ENCODE peak calls at places on chromosome 18, in ten cellular contexts. S is amygdala; W is activated naive CD8-positive, alpha-beta T cell treated with anti-CD3 and anti-CD28 coated beads, Interleukin-2, amount 50 U/mL, for 24 hours; C is OCI-LY7; I is GM18507; Z is AML-193; M is effector memory CD8-positive, alpha-beta T cell; H is adrenal gland; E is activated T-helper 1 cell treated with Interleukin-2 at 50 U/mL for 16 hours; O is T-helper 1 cell. P is an unnamed sample.
A peak's percentile ranks its signal among the peaks of the same experiment; 100 is the strongest.

GRCh38 chr18:56709463-56709862 is 58.3 kb downstream of the WDR7 start:
- DNase-seq in S (no peak), W (no peak), C (peak; percentile 0), I (peak; percentile 49), Z (peak; percentile 76), M (peak; percentile 15), H (peak; percentile 20), E (no peak), O (peak; percentile 83), P (peak; percentile 78)

GRCh38 chr18:48777026-48777736 is 173.6 kb downstream of the SMAD7 start:
- DNase-seq in S (peak; percentile 63), W (peak; percentile 79), C (peak; percentile 68), I (peak; percentile 79), Z (peak; percentile 25), M (peak; percentile 70), H (peak; percentile 67), E (peak; percentile 56), O (peak; percentile 67), P (peak; percentile 25)

GRCh38 chr18:58205087-58205779 is 161.2 kb downstream of the NEDD4L start:
- DNase-seq in S (peak; percentile 16), W (no peak), C (no peak), I (no peak), Z (no peak), M (no peak), H (peak; percentile 35), E (no peak), O (no peak), P (peak; percentile 96)

GRCh38 chr18:34796013-34796657 is 86.0 kb downstream of the DTNA start:
- DNase-seq in S (no peak), W (no peak), C (no peak), I (no peak), Z (no peak), M (no peak), H (no peak), E (no peak), O (no peak), P (no peak)

GRCh38 chr18:57234346-57234745 is 87.5 kb downstream of the BOD1L2 start:
- DNase-seq in S (no peak), W (no peak), C (no peak), I (no peak), Z (no peak), M (no peak), H (no peak), E (no peak), O (no peak), P (no peak)

GRCh38 chr18:47872426-47872825 is 58.0 kb downstream of the SMAD2 start:
- DNase-seq in S (no peak), W (no peak), C (no peak), I (no peak), Z (no peak), M (no peak), H (no peak), E (no peak), O (no peak), P (no peak)

GRCh38 chr18:53796042-53796729 is 428.3 kb downstream of the MBD2 start:
- DNase-seq in S (no peak), W (no peak), C (no peak), I (no peak), Z (peak; percentile 25), M (no peak), H (peak; percentile 10), E (no peak), O (peak; percentile 16), P (peak; percentile 90)

GRCh38 chr18:35042389-35043066 is 1.3 kb downstream of the MAPRE2 start:
- DNase-seq in S (no peak), W (no peak), C (peak; percentile 41), I (no peak), Z (peak; percentile 3), M (peak; percentile 37), H (no peak), E (no peak), O (peak; percentile 55), P (no peak)

GRCh38 chr18:48992791-48993555 is 42.2 kb upstream of the SMAD7 start:
- DNase-seq in S (no peak), W (peak; percentile 20), C (peak; percentile 61), I (peak; percentile 32), Z (peak; percentile 89), M (no peak), H (peak; percentile 71), E (no peak), O (no peak), P (no peak)

GRCh38 chr18:65768379-65768778 is 17.6 kb downstream of the CDH7 start:
- DNase-seq in S (no peak), W (no peak), C (no peak), I (no peak), Z (no peak), M (no peak), H (peak; percentile 43), E (no peak), O (no peak), P (no peak)

GRCh38 chr18:74395630-74396251 is 61.4 kb downstream of the DIPK1C start:
- DNase-seq in S (no peak), W (no peak), C (no peak), I (no peak), Z (no peak), M (no peak), H (peak; percentile 7), E (no peak), O (no peak), P (no peak)